ENCODE peak calls at places on chromosomes 5 and 9, in nine cellular contexts. One of them, this sample, is unnamed.

GRCh38 chr9:18849186-18849724 is 183.8 kb downstream of the SAXO1 start:
- DNase-seq in Panc1: no peak
- DNase-seq in A549: no peak
- DNase-seq in activated T-cell treated with anti-CD3 and anti-CD28 coated beads for 1 hour: no peak
- DNase-seq in endodermal cell: no peak
- DNase-seq in endothelial cell of umbilical vein: peak; percentile 43
- DNase-seq in activated naive CD8-positive, alpha-beta T cell treated with anti-CD3 and anti-CD28 coated beads for 36 hours: no peak
- DNase-seq in MG63: no peak
- DNase-seq in GM04504: no peak
- DNase-seq in this sample: no peak

GRCh38 chr9:18075253-18075977 is 398.5 kb upstream of the ADAMTSL1 start:
- DNase-seq in Panc1: no peak
- DNase-seq in A549: no peak
- DNase-seq in activated T-cell treated with anti-CD3 and anti-CD28 coated beads for 1 hour: no peak
- DNase-seq in endodermal cell: no peak
- DNase-seq in endothelial cell of umbilical vein: no peak
- DNase-seq in activated naive CD8-positive, alpha-beta T cell treated with anti-CD3 and anti-CD28 coated beads for 36 hours: no peak
- DNase-seq in MG63: peak; percentile 9
- DNase-seq in GM04504: no peak
- DNase-seq in this sample: no peak

GRCh38 chr5:90682278-90682677 is 123.7 kb downstream of the ADGRV1 start:
- DNase-seq in Panc1: no peak
- DNase-seq in A549: no peak
- DNase-seq in activated T-cell treated with anti-CD3 and anti-CD28 coated beads for 1 hour: no peak
- DNase-seq in endodermal cell: no peak
- DNase-seq in endothelial cell of umbilical vein: no peak
- DNase-seq in activated naive CD8-positive, alpha-beta T cell treated with anti-CD3 and anti-CD28 coated beads for 36 hours: no peak
- DNase-seq in MG63: no peak
- DNase-seq in GM04504: no peak
- DNase-seq in this sample: no peak

GRCh38 chr9:73847536-73847935 is 649.6 kb upstream of the RORB start:
- DNase-seq in Panc1: no peak
- DNase-seq in A549: no peak
- DNase-seq in activated T-cell treated with anti-CD3 and anti-CD28 coated beads for 1 hour: no peak
- DNase-seq in endodermal cell: peak; percentile 59
- DNase-seq in endothelial cell of umbilical vein: no peak
- DNase-seq in activated naive CD8-positive, alpha-beta T cell treated with anti-CD3 and anti-CD28 coated beads for 36 hours: no peak
- DNase-seq in MG63: no peak
- DNase-seq in GM04504: no peak
- DNase-seq in this sample: peak; percentile 14

GRCh38 chr9:20684035-20684864 is at the start of gene FOCAD:
- DNase-seq in Panc1: no peak
- DNase-seq in A549: peak; percentile 89
- DNase-seq in activated T-cell treated with anti-CD3 and anti-CD28 coated beads for 1 hour: peak; percentile 93
- DNase-seq in endodermal cell: peak; percentile 98
- DNase-seq in endothelial cell of umbilical vein: peak; percentile 97
- DNase-seq in activated naive CD8-positive, alpha-beta T cell treated with anti-CD3 and anti-CD28 coated beads for 36 hours: peak; percentile 99
- DNase-seq in MG63: peak; percentile 100
- DNase-seq in GM04504: peak; percentile 83
- DNase-seq in this sample: peak; percentile 97

GRCh38 chr9:117656007-117656406 is 48.2 kb upstream of the TLR4 start:
- DNase-seq in Panc1: no peak
- DNase-seq in A549: no peak
- DNase-seq in activated T-cell treated with anti-CD3 and anti-CD28 coated beads for 1 hour: no peak
- DNase-seq in endodermal cell: no peak
- DNase-seq in endothelial cell of umbilical vein: no peak
- DNase-seq in activated naive CD8-positive, alpha-beta T cell treated with anti-CD3 and anti-CD28 coated beads for 36 hours: no peak
- DNase-seq in MG63: peak; percentile 31
- DNase-seq in GM04504: no peak
- DNase-seq in this sample: no peak

GRCh38 chr5:143208781-143209510 is 194.5 kb downstream of the NR3C1 start:
- DNase-seq in Panc1: peak; percentile 2
- DNase-seq in A549: no peak
- DNase-seq in activated T-cell treated with anti-CD3 and anti-CD28 coated beads for 1 hour: no peak
- DNase-seq in endodermal cell: no peak
- DNase-seq in endothelial cell of umbilical vein: no peak
- DNase-seq in activated naive CD8-positive, alpha-beta T cell treated with anti-CD3 and anti-CD28 coated beads for 36 hours: no peak
- DNase-seq in MG63: no peak
- DNase-seq in GM04504: no peak
- DNase-seq in this sample: peak; percentile 45

GRCh38 chr5:67306997-67307580 is 110.5 kb upstream of the CD180 start:
- DNase-seq in Panc1: no peak
- DNase-seq in A549: no peak
- DNase-seq in activated T-cell treated with anti-CD3 and anti-CD28 coated beads for 1 hour: no peak
- DNase-seq in endodermal cell: no peak
- DNase-seq in endothelial cell of umbilical vein: no peak
- DNase-seq in activated naive CD8-positive, alpha-beta T cell treated with anti-CD3 and anti-CD28 coated beads for 36 hours: no peak
- DNase-seq in MG63: no peak
- DNase-seq in GM04504: no peak
- DNase-seq in this sample: no peak

GRCh38 chr9:77916410-77916819 is 115.2 kb downstream of the GNAQ start:
- DNase-seq in Panc1: no peak
- DNase-seq in A549: no peak
- DNase-seq in activated T-cell treated with anti-CD3 and anti-CD28 coated beads for 1 hour: no peak
- DNase-seq in endodermal cell: no peak
- DNase-seq in endothelial cell of umbilical vein: peak; percentile 67
- DNase-seq in activated naive CD8-positive, alpha-beta T cell treated with anti-CD3 and anti-CD28 coated beads for 36 hours: no peak
- DNase-seq in MG63: no peak
- DNase-seq in GM04504: no peak
- DNase-seq in this sample: no peak

GRCh38 chr9:126559296-126559695 is 54.4 kb upstream of the LMX1B start:
- DNase-seq in Panc1: no peak
- DNase-seq in A549: no peak
- DNase-seq in activated T-cell treated with anti-CD3 and anti-CD28 coated beads for 1 hour: no peak
- DNase-seq in endodermal cell: no peak
- DNase-seq in endothelial cell of umbilical vein: no peak
- DNase-seq in activated naive CD8-positive, alpha-beta T cell treated with anti-CD3 and anti-CD28 coated beads for 36 hours: no peak
- DNase-seq in MG63: no peak
- DNase-seq in GM04504: no peak
- DNase-seq in this sample: no peak

GRCh38 chr5:59042201-59042600 is 459.3 kb downstream of the RAB3C start:
- DNase-seq in Panc1: no peak
- DNase-seq in A549: no peak
- DNase-seq in activated T-cell treated with anti-CD3 and anti-CD28 coated beads for 1 hour: no peak
- DNase-seq in endodermal cell: no peak
- DNase-seq in endothelial cell of umbilical vein: peak; percentile 29
- DNase-seq in activated naive CD8-positive, alpha-beta T cell treated with anti-CD3 and anti-CD28 coated beads for 36 hours: no peak
- DNase-seq in MG63: no peak
- DNase-seq in GM04504: no peak
- DNase-seq in this sample: no peak

GRCh38 chr5:98781520-98781919 is 8.1 kb downstream of the RGMB start:
- DNase-seq in Panc1: no peak
- DNase-seq in A549: no peak
- DNase-seq in activated T-cell treated with anti-CD3 and anti-CD28 coated beads for 1 hour: no peak
- DNase-seq in endodermal cell: no peak
- DNase-seq in endothelial cell of umbilical vein: no peak
- DNase-seq in activated naive CD8-positive, alpha-beta T cell treated with anti-CD3 and anti-CD28 coated beads for 36 hours: no peak
- DNase-seq in MG63: no peak
- DNase-seq in GM04504: no peak
- DNase-seq in this sample: no peak

GRCh38 chr9:71647094-71647591 is 121.2 kb downstream of the CEMIP2 start:
- DNase-seq in Panc1: no peak
- DNase-seq in A549: no peak
- DNase-seq in activated T-cell treated with anti-CD3 and anti-CD28 coated beads for 1 hour: no peak
- DNase-seq in endodermal cell: peak; percentile 55
- DNase-seq in endothelial cell of umbilical vein: peak; percentile 93
- DNase-seq in activated naive CD8-positive, alpha-beta T cell treated with anti-CD3 and anti-CD28 coated beads for 36 hours: no peak
- DNase-seq in MG63: peak; percentile 65
- DNase-seq in GM04504: peak; percentile 30
- DNase-seq in this sample: no peak

GRCh38 chr5:152271420-152271819 is 133.7 kb downstream of the NMUR2 start:
- DNase-seq in Panc1: no peak
- DNase-seq in A549: peak; percentile 1
- DNase-seq in activated T-cell treated with anti-CD3 and anti-CD28 coated beads for 1 hour: no peak
- DNase-seq in endodermal cell: peak; percentile 77
- DNase-seq in endothelial cell of umbilical vein: no peak
- DNase-seq in activated naive CD8-positive, alpha-beta T cell treated with anti-CD3 and anti-CD28 coated beads for 36 hours: no peak
- DNase-seq in MG63: peak; percentile 30
- DNase-seq in GM04504: no peak
- DNase-seq in this sample: peak; percentile 27

GRCh38 chr5:123906698-123907295 is 394.8 kb downstream of the CSNK1G3 start:
- DNase-seq in Panc1: no peak
- DNase-seq in A549: no peak
- DNase-seq in activated T-cell treated with anti-CD3 and anti-CD28 coated beads for 1 hour: no peak
- DNase-seq in endodermal cell: no peak
- DNase-seq in endothelial cell of umbilical vein: no peak
- DNase-seq in activated naive CD8-positive, alpha-beta T cell treated with anti-CD3 and anti-CD28 coated beads for 36 hours: no peak
- DNase-seq in MG63: no peak
- DNase-seq in GM04504: no peak
- DNase-seq in this sample: no peak

GRCh38 chr9:96875460-96876142 is 21.3 kb upstream of the ZNF782 start:
- DNase-seq in Panc1: peak; percentile 54
- DNase-seq in A549: peak; percentile 89
- DNase-seq in activated T-cell treated with anti-CD3 and anti-CD28 coated beads for 1 hour: peak; percentile 6
- DNase-seq in endodermal cell: peak; percentile 97
- DNase-seq in endothelial cell of umbilical vein: peak; percentile 87
- DNase-seq in activated naive CD8-positive, alpha-beta T cell treated with anti-CD3 and anti-CD28 coated beads for 36 hours: peak; percentile 70
- DNase-seq in MG63: peak; percentile 42
- DNase-seq in GM04504: no peak
- DNase-seq in this sample: peak; percentile 92

GRCh38 chr5:93941897-93942296 is 200.5 kb upstream of the POU5F2 start:
- DNase-seq in Panc1: no peak
- DNase-seq in A549: no peak
- DNase-seq in activated T-cell treated with anti-CD3 and anti-CD28 coated beads for 1 hour: no peak
- DNase-seq in endodermal cell: no peak
- DNase-seq in endothelial cell of umbilical vein: no peak
- DNase-seq in activated naive CD8-positive, alpha-beta T cell treated with anti-CD3 and anti-CD28 coated beads for 36 hours: no peak
- DNase-seq in MG63: no peak
- DNase-seq in GM04504: no peak
- DNase-seq in this sample: no peak

GRCh38 chr9:137305060-137305787 is 3.2 kb upstream of the NRARP start:
- DNase-seq in Panc1: no peak
- DNase-seq in A549: no peak
- DNase-seq in activated T-cell treated with anti-CD3 and anti-CD28 coated beads for 1 hour: peak; percentile 42
- DNase-seq in endodermal cell: peak; percentile 86
- DNase-seq in endothelial cell of umbilical vein: peak; percentile 91
- DNase-seq in activated naive CD8-positive, alpha-beta T cell treated with anti-CD3 and anti-CD28 coated beads for 36 hours: peak; percentile 73
- DNase-seq in MG63: no peak
- DNase-seq in GM04504: no peak
- DNase-seq in this sample: peak; percentile 86

This sample was measured in H7.